ENCODE peak calls at places on chromosome 3, in eight cellular contexts. L is uterus, G is iPS-NIHi11, X is NAMALWA, B is astrocyte, M is Daoy, F is neural crest cell, C is GM03348. Z is an unnamed sample.

GRCh38 chr3:187085933-187086332 is 53.4 kb downstream of the RPL39L start:
- DNase-seq in F (no peak), C (no peak), M (no peak), L (no peak), B (no peak), G (no peak), X (no peak), Z (no peak)

GRCh38 chr3:42701371-42702065 is 1.1 kb downstream of the HHATL start:
- DNase-seq in F (peak; percentile 70), X (peak; percentile 15), L (no peak), M (peak; percentile 57), C (peak; percentile 66), B (no peak), G (peak; percentile 99), Z (peak; percentile 78)

GRCh38 chr3:195761503-195762248 is 40.9 kb downstream of the MUC20 start:
- DNase-seq in L (no peak), B (no peak), G (peak; percentile 68), X (no peak), F (no peak), C (no peak), M (no peak), Z (no peak)

GRCh38 chr3:72260590-72260914 is 475.6 kb upstream of the PROK2 start:
- DNase-seq in C (no peak), G (no peak), F (no peak), X (no peak), M (no peak), L (no peak), B (no peak), Z (no peak)

GRCh38 chr3:150330872-150331271 is 77.2 kb upstream of the TSC22D2 start:
- DNase-seq in L (no peak), B (no peak), G (no peak), C (no peak), X (no peak), F (no peak), M (no peak), Z (no peak)

GRCh38 chr3:196965112-196965803 is 3.4 kb downstream of the PIGZ start:
- DNase-seq in M (no peak), B (no peak), G (no peak), C (no peak), L (no peak), F (no peak), X (no peak), Z (no peak)

GRCh38 chr3:155585384-155585783 is 159.5 kb downstream of the PLCH1 start:
- DNase-seq in F (no peak), X (no peak), G (peak; percentile 26), M (no peak), C (no peak), L (no peak), B (peak; percentile 2), Z (no peak)

GRCh38 chr3:16102905-16103364 is 71.5 kb upstream of the GALNT15 start:
- DNase-seq in L (no peak), X (no peak), F (no peak), C (peak; percentile 45), G (no peak), B (peak; percentile 95), M (peak; percentile 19), Z (no peak)

GRCh38 chr3:34419801-34420200 is 621.4 kb downstream of the PDCD6IP start:
- DNase-seq in M (no peak), G (peak; percentile 66), B (no peak), F (peak; percentile 20), C (no peak), L (no peak), X (no peak), Z (no peak)

GRCh38 chr3:117103645-117104044 is 394.1 kb downstream of the TUSC7 start:
- DNase-seq in M (no peak), B (no peak), X (no peak), F (no peak), L (no peak), G (no peak), C (no peak), Z (no peak)

GRCh38 chr3:123481722-123482457 is 33.0 kb upstream of the ADCY5 start:
- DNase-seq in G (no peak), F (no peak), M (no peak), C (no peak), X (no peak), L (no peak), B (no peak), Z (no peak)

GRCh38 chr3:148840419-148840818 is 12.8 kb downstream of the CPB1 start:
- DNase-seq in F (no peak), X (no peak), G (no peak), M (no peak), B (no peak), C (no peak), L (no peak), Z (no peak)

GRCh38 chr3:36606871-36607765 is 157.2 kb downstream of the DCLK3 start:
- DNase-seq in C (no peak), B (peak; percentile 97), X (no peak), G (no peak), M (no peak), L (no peak), F (no peak), Z (no peak)

GRCh38 chr3:123449092-123449985 is 449 bp upstream of the ADCY5 start:
- DNase-seq in L (peak; percentile 50), B (no peak), M (peak; percentile 40), C (peak; percentile 76), G (peak; percentile 80), X (no peak), F (peak; percentile 37), Z (no peak)

GRCh38 chr3:184874709-184875644 is 63.0 kb downstream of the VPS8 start:
- DNase-seq in G (peak; percentile 53), M (peak; percentile 15), B (peak; percentile 7), L (no peak), C (peak; percentile 39), F (peak; percentile 30), X (peak; percentile 65), Z (peak; percentile 27)

GRCh38 chr3:99544819-99545281 is 93.5 kb upstream of the COL8A1 start:
- DNase-seq in L (peak; percentile 24), F (no peak), G (no peak), M (peak; percentile 16), X (no peak), B (peak; percentile 71), C (peak; percentile 31), Z (no peak)

GRCh38 chr3:52339612-52340011 is 23.5 kb downstream of the DNAH1 start:
- DNase-seq in F (peak; percentile 59), M (peak; percentile 49), B (peak; percentile 65), G (peak; percentile 56), C (peak; percentile 69), L (no peak), X (peak; percentile 72), Z (peak; percentile 77)

GRCh38 chr3:141940204-141940776 is 63.8 kb downstream of the ATP1B3 start:
- DNase-seq in M (peak; percentile 94), C (peak; percentile 60), F (no peak), G (peak; percentile 42), X (peak; percentile 48), L (no peak), B (peak; percentile 71), Z (no peak)

GRCh38 chr3:180564676-180565075 is 37.3 kb upstream of the TTC14 start:
- DNase-seq in M (no peak), X (no peak), L (no peak), G (no peak), F (no peak), B (no peak), C (no peak), Z (no peak)

Z was measured in activated CD4-positive, alpha-beta T cell treated with anti-CD3 and anti-CD28 coated beads, Interleukin-2, amount 10 ng/mL, durations not matched to agents 7 days and 5 days.